ENCODE peak calls at places on chromosomes 6 and 20, in seven cellular contexts. O is LoVo; B is CD8-positive, alpha-beta T cell; H is nucleus accumbens; K is activated CD4-positive, CD25-positive, alpha-beta regulatory T cell; M is stimulated activated CD8-positive, alpha-beta memory T cell treated with anti-CD3 and anti-CD28 coated beads, Interleukin-4, amount 100 ng/mL, for 1 hour; P is NCI-H1417 treated with DMSO at 0.1 percent for 48 hours. L is an unnamed sample.

GRCh38 chr20:34271961-34272360 is 30.7 kb downstream of the ASIP start:
- DNase-seq in K (no peak), B (no peak), M (no peak), H (no peak), P (no peak), O (peak), L (no peak)

GRCh38 chr6:1390071-1390804 is 862 bp downstream of the FOXF2 start:
- DNase-seq in P (no peak), K (no peak), H (no peak), B (no peak), O (no peak), M (no peak), L (no peak)

GRCh38 chr20:59805266-59805665 is 128.2 kb downstream of the SYCP2 start:
- DNase-seq in H (no peak), M (no peak), O (no peak), P (no peak), B (no peak), K (no peak), L (no peak)

GRCh38 chr6:39812853-39813533 is 20.8 kb downstream of the DAAM2 start:
- DNase-seq in B (no peak), K (no peak), P (no peak), M (no peak), O (no peak), H (no peak), L (peak)

GRCh38 chr20:846894-847278 is 13.4 kb downstream of the FAM110A start:
- DNase-seq in H (no peak), M (peak), B (no peak), K (peak), P (no peak), O (no peak), L (no peak)

GRCh38 chr6:161353208-161353613 is 79.3 kb upstream of the AGPAT4 start:
- DNase-seq in M (no peak), K (no peak), P (peak), O (no peak), H (no peak), B (no peak), L (peak)

GRCh38 chr6:6584310-6585002 is 4.1 kb upstream of the LY86 start:
- DNase-seq in P (no peak), M (no peak), K (no peak), H (no peak), O (no peak), B (no peak), L (no peak)

GRCh38 chr6:89079611-89080213 is 839 bp upstream of the PNRC1 start:
- DNase-seq in O (peak), M (peak), P (peak), B (peak), K (peak), H (peak), L (no peak)

GRCh38 chr6:110355031-110355430 is 3.1 kb downstream of the METTL24 start:
- DNase-seq in O (no peak), P (no peak), B (no peak), M (no peak), K (no peak), H (no peak), L (no peak)

GRCh38 chr6:136607932-136608772 is 57.9 kb upstream of the MAP7 start:
- DNase-seq in O (peak), K (peak), B (peak), M (peak), H (peak), P (no peak), L (peak)